ENCODE peak calls at places on chromosome 5, in four cellular contexts. N is HCT116, V is H1, F is HepG2. K is an unnamed sample.

GRCh38 chr5:71948206-71948605 is 159.1 kb upstream of the MAP1B start:
- DNase-seq in N (no peak), V (no peak), F (no peak), K (no peak)

GRCh38 chr5:149265559-149265958 is 6.1 kb upstream of the AFAP1L1 start:
- DNase-seq in N (no peak), V (no peak), F (no peak), K (peak)

GRCh38 chr5:109141499-109142200 is 268.1 kb downstream of the PJA2 start:
- DNase-seq in N (no peak), V (no peak), F (no peak), K (no peak)

GRCh38 chr5:157918811-157919742 is 60.1 kb upstream of the CLINT1 start:
- DNase-seq in N (no peak), V (no peak), F (no peak), K (peak)

GRCh38 chr5:60210810-60211209 is 317.3 kb upstream of the PDE4D start:
- DNase-seq in N (no peak), V (no peak), F (no peak), K (no peak)

GRCh38 chr5:160207061-160207460 is 22.2 kb upstream of the FABP6 start:
- DNase-seq in N (no peak), V (no peak), F (no peak), K (no peak)

GRCh38 chr5:138724470-138725146 is 28.6 kb upstream of the CTNNA1 start:
- DNase-seq in N (no peak), V (peak), F (no peak), K (peak)

GRCh38 chr5:179765400-179765799 is 28.4 kb upstream of the LTC4S start:
- DNase-seq in N (no peak), V (no peak), F (no peak), K (peak)

GRCh38 chr5:177509361-177509951 is at the start of gene DOK3:
- DNase-seq in N (no peak), V (no peak), F (no peak), K (peak)

GRCh38 chr5:116554764-116555163 is 19.9 kb downstream of the SEMA6A start:
- DNase-seq in N (no peak), V (no peak), F (peak), K (no peak)

GRCh38 chr5:178090856-178091255 is 22.5 kb upstream of the N4BP3 start:
- DNase-seq in N (no peak), V (no peak), F (no peak), K (no peak)

GRCh38 chr5:169527863-169528262 is 55.7 kb upstream of the SPDL1 start:
- DNase-seq in N (no peak), V (no peak), F (no peak), K (no peak)

GRCh38 chr5:83471405-83472212 is at the start of gene VCAN:
- DNase-seq in N (peak), V (no peak), F (no peak), K (no peak)

GRCh38 chr5:177959315-177959714 is 36.7 kb downstream of the PROP1 start:
- DNase-seq in N (no peak), V (no peak), F (no peak), K (no peak)

GRCh38 chr5:35416217-35416988 is 186.1 kb upstream of the PRLR start:
- DNase-seq in N (no peak), V (no peak), F (peak), K (no peak)

GRCh38 chr5:36602711-36603321 is 3.6 kb upstream of the SLC1A3 start:
- DNase-seq in N (peak), V (no peak), F (no peak), K (no peak)

GRCh38 chr5:147551677-147552076 is 41.8 kb upstream of the DPYSL3 start:
- DNase-seq in N (no peak), V (no peak), F (no peak), K (no peak)

GRCh38 chr5:140926211-140926902 is at the start of gene PCDHAC1:
- DNase-seq in N (peak), V (peak), F (no peak), K (peak)

GRCh38 chr5:129664336-129664937 is 83.5 kb upstream of the MINAR2 start:
- DNase-seq in N (peak), V (peak), F (peak), K (peak)

GRCh38 chr5:173835662-173836061 is 52.5 kb upstream of the CPEB4 start:
- DNase-seq in N (no peak), V (no peak), F (no peak), K (no peak)

GRCh38 chr5:36442352-36442751 is 140.7 kb upstream of the RANBP3L start:
- DNase-seq in N (no peak), V (no peak), F (peak), K (no peak)

GRCh38 chr5:57524661-57525060 is 42.0 kb upstream of the ACTBL2 start:
- DNase-seq in N (no peak), V (no peak), F (no peak), K (peak)

GRCh38 chr5:33933723-33934544 is 2.3 kb upstream of the RXFP3 start:
- DNase-seq in N (no peak), V (no peak), F (no peak), K (no peak)

GRCh38 chr5:61023131-61023530 is 78.1 kb downstream of the NDUFAF2 start:
- DNase-seq in N (no peak), V (no peak), F (no peak), K (no peak)

GRCh38 chr5:110757118-110757729 is 18.4 kb downstream of the SLC25A46 start:
- DNase-seq in N (peak), V (no peak), F (peak), K (peak)

GRCh38 chr5:154086641-154087040 is 47.9 kb downstream of the MFAP3 start:
- DNase-seq in N (no peak), V (no peak), F (no peak), K (no peak)

GRCh38 chr5:15587941-15588340 is 88.0 kb downstream of the FBXL7 start:
- DNase-seq in N (no peak), V (no peak), F (no peak), K (no peak)

GRCh38 chr5:143014017-143014651 is 244.0 kb downstream of the ARHGAP26 start:
- DNase-seq in N (no peak), V (peak), F (no peak), K (no peak)

GRCh38 chr5:51194626-51195025 is 188.6 kb upstream of the ISL1 start:
- DNase-seq in N (no peak), V (no peak), F (no peak), K (no peak)

GRCh38 chr5:98510111-98510510 is 263.4 kb upstream of the RGMB start:
- DNase-seq in N (no peak), V (no peak), F (peak), K (peak)

GRCh38 chr5:128163991-128164390 is 80.4 kb downstream of the SLC12A2 start:
- DNase-seq in N (no peak), V (no peak), F (no peak), K (peak)

GRCh38 chr5:132840313-132840712 is 9.9 kb upstream of the SHROOM1 start:
- DNase-seq in N (no peak), V (no peak), F (no peak), K (no peak)

GRCh38 chr5:103519550-103519949 is 43.0 kb downstream of the NUDT12 start:
- DNase-seq in N (no peak), V (no peak), F (no peak), K (no peak)

GRCh38 chr5:74454263-74455030 is 186.1 kb downstream of the ENC1 start:
- DNase-seq in N (no peak), V (no peak), F (no peak), K (peak)

DNA sequence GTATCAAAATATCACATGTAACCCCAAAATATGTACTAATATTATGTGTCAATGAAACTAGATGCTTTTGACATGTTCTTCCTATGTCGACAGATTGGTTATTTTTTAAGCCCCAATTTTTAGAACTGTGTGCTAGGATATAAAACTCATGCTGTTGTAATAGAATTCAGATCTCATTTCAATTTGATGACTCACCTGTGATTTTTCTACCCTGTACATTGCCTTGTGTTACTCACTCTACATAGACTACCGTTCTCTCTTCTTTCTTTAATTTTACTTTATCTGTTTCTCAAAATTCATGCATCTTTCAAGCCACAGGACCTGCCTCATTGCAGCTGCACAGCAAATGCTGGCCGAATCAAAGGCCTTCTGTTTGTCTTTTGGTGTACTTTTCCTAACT is 284.5 kb downstream of the MAT2B start:
- DNase-seq in N (no peak), V (no peak), F (no peak), K (no peak)
- TF ChIP-seq POLR2AphosphoS5 in N (no peak), V (no peak), F (no peak), K (no peak)

GRCh38 chr5:1490360-1490759 is 33.4 kb downstream of the LPCAT1 start:
- DNase-seq in N (no peak), V (no peak), F (no peak), K (no peak)
- TF ChIP-seq POLR2A in N (no peak), V (no peak), F (no peak), K (no peak)

DNA sequence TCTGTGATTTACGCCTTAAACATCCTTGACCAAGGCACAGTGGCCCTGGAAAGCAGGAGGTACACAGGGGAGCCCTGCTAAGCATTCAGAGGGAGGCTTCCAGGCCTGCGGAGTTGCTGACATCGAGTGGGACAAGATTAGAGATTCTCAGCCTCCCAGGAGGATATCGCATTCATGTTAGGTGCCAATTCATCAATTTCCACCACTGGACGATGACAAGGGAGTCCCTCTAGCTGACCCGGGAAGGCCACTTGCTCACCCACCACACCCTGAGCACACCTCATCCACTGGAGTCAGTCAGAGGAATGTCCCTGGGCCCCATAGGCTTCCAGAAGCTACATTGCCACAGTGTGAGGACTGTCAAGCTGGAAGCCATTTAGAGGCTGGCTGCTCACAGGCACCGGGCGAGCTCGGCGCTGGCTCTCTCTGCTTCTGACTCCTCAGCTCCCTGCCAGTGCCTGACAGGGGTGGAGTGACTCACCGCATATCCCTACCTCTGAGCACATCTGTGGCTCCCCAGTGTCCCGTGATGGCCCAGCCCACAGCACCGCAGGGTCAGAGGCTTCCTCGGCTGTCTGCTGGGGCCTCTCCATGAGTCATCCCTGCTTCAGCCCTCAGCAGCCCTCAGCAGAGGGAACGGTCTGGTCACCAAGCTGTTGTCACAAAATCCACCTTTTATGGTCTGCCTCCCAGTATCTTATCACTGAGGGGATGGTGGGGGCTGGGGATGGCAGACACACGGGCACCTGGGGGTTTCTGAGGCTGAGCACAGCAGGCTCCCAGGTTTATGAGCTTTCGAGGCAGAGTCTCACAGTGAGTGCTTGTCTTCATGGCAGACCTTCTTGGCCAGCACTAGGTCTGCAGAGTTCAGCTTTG is 117.5 kb downstream of the ZNF608 start:
- DNase-seq in N (peak), V (no peak), F (peak), K (no peak)
- H3K9ac ChIP-seq in N (peak), V (no peak), F (peak), K (no peak)

DNA sequence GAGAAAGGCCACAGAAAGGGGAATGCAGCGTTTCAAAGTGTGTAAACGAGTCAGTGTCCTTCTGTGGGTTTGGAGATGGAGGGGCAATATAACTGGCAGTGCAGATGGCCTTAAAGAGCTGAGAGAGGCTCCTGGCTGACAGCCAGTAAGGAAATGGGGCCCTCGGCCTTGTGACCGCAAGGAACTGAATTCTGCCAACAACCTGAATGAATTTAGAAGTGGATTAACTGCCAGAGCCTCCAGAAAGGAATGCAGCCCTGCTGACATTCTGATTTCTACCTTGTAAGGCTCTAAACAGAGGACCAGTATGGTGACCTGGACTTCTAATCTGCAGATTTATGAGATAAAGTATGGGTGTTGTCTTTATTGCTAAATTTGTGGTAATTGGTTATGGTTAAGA is 17.5 kb upstream of the NREP start:
- DNase-seq in N (no peak), V (no peak), F (no peak), K (peak)
- TF ChIP-seq POLR2AphosphoS5 in N (no peak), V (no peak), F (no peak), K (no peak)